ENCODE peak calls at places on chromosome 17, in seven cellular contexts. J is left cardiac atrium, U is DMS153, F is NCI-H345, X is globus pallidus, E is HCT116, Q is NCI-H748 treated with DMSO at 0.1 percent for 48 hours. T is an unnamed sample.
A peak's percentile ranks its signal among the peaks of the same experiment; 100 is the strongest.

GRCh38 chr17:43578699-43579569 is 32.8 kb upstream of the ETV4 start:
- DNase-seq in J (peak; percentile 33), U (peak; percentile 52), F (peak; percentile 87), X (no peak), E (no peak), Q (peak; percentile 45), T (peak; percentile 81)

GRCh38 chr17:54967621-54968258 is 714 bp downstream of the COX11 start:
- DNase-seq in J (no peak), U (no peak), F (peak; percentile 16), X (no peak), E (peak; percentile 31), Q (no peak), T (no peak)

GRCh38 chr17:21549107-21549687 is 143.1 kb upstream of the KCNJ18 start:
- DNase-seq in J (no peak), U (no peak), F (no peak), X (no peak), E (no peak), Q (no peak), T (no peak)

GRCh38 chr17:4998666-4999428 is 1.1 kb downstream of the KIF1C start:
- DNase-seq in J (no peak), U (no peak), F (no peak), X (no peak), E (no peak), Q (no peak), T (no peak)

GRCh38 chr17:43584666-43585102 is 38.5 kb upstream of the ETV4 start:
- DNase-seq in J (no peak), U (no peak), F (no peak), X (no peak), E (no peak), Q (no peak), T (no peak)

GRCh38 chr17:47338026-47338425 is 14.3 kb downstream of the EFCAB13 start:
- DNase-seq in J (no peak), U (no peak), F (no peak), X (no peak), E (no peak), Q (no peak), T (no peak)

GRCh38 chr17:4072487-4073157 is 70.2 kb downstream of the ZZEF1 start:
- DNase-seq in J (no peak), U (no peak), F (no peak), X (no peak), E (no peak), Q (no peak), T (no peak)

GRCh38 chr17:60676758-60677307 is 818 bp upstream of the BCAS3 start:
- DNase-seq in J (no peak), U (no peak), F (no peak), X (no peak), E (no peak), Q (no peak), T (no peak)

GRCh38 chr17:20926532-20926931 is 116.3 kb downstream of the USP22 start:
- DNase-seq in J (no peak), U (no peak), F (no peak), X (no peak), E (no peak), Q (no peak), T (no peak)

GRCh38 chr17:59762022-59762825 is 54.8 kb downstream of the VMP1 start:
- DNase-seq in J (no peak), U (no peak), F (no peak), X (no peak), E (peak; percentile 75), Q (no peak), T (no peak)

GRCh38 chr17:76123749-76124581 is 17.1 kb downstream of the FOXJ1 start:
- DNase-seq in J (no peak), U (no peak), F (no peak), X (no peak), E (no peak), Q (no peak), T (no peak)

GRCh38 chr17:2028737-2029136 is 1.2 kb upstream of the DPH1 start:
- DNase-seq in J (no peak), U (no peak), F (no peak), X (no peak), E (no peak), Q (no peak), T (no peak)

GRCh38 chr17:17039911-17040310 is 2.3 kb upstream of the MPRIP start:
- DNase-seq in J (no peak), U (no peak), F (no peak), X (no peak), E (no peak), Q (no peak), T (no peak)

GRCh38 chr17:42193216-42194132 is 820 bp downstream of the GHDC start:
- DNase-seq in J (no peak), U (no peak), F (no peak), X (no peak), E (no peak), Q (no peak), T (no peak)

GRCh38 chr17:60305141-60305540 is 86.8 kb downstream of the USP32 start:
- DNase-seq in J (no peak), U (no peak), F (no peak), X (peak; percentile 86), E (no peak), Q (no peak), T (no peak)

GRCh38 chr17:19354748-19355147 is 7.8 kb downstream of the B9D1 start:
- DNase-seq in J (no peak), U (no peak), F (no peak), X (no peak), E (no peak), Q (no peak), T (no peak)

GRCh38 chr17:70521821-70522256 is 352.5 kb downstream of the KCNJ2 start:
- DNase-seq in J (peak; percentile 69), U (peak; percentile 54), F (peak; percentile 56), X (peak; percentile 33), E (no peak), Q (peak; percentile 56), T (no peak)

GRCh38 chr17:50836826-50837225 is 1.4 kb downstream of the WFIKKN2 start:
- DNase-seq in J (no peak), U (no peak), F (no peak), X (no peak), E (no peak), Q (no peak), T (no peak)

GRCh38 chr17:76246080-76247066 is 6.1 kb upstream of the RNF157 start:
- DNase-seq in J (no peak), U (no peak), F (no peak), X (no peak), E (no peak), Q (no peak), T (no peak)

GRCh38 chr17:73900516-73900915 is 256.3 kb upstream of the SDK2 start:
- DNase-seq in J (no peak), U (no peak), F (no peak), X (no peak), E (no peak), Q (no peak), T (no peak)

GRCh38 chr17:44793885-44794698 is 35.3 kb downstream of the ADAM11 start:
- DNase-seq in J (no peak), U (no peak), F (no peak), X (no peak), E (no peak), Q (no peak), T (no peak)